ENCODE peak calls at places on chromosome 11, in four cellular contexts. P is stimulated activated CD4-positive, alpha-beta T cell treated with anti-CD3 and anti-CD28 coated beads, TNF-alpha, amount 100 ng/mL, for 1 hour; Z is activated CD4-positive, CD25-positive, alpha-beta regulatory T cell treated with anti-CD3 and anti-CD28 coated beads, Interleukin-2, amount 50 U/mL, for 72 hours; L is memory B cell. T is an unnamed sample.

GRCh38 chr11:108824601-108825000 is 159.7 kb downstream of the DDX10 start:
- DNase-seq in P (no peak), Z (no peak), L (no peak), T (no peak)

GRCh38 chr11:122344281-122344680 is 228.3 kb upstream of the BLID start:
- DNase-seq in P (no peak), Z (no peak), L (no peak), T (peak)

GRCh38 chr11:13446444-13446843 is 16.6 kb downstream of the BTBD10 start:
- DNase-seq in P (no peak), Z (no peak), L (no peak), T (no peak)

GRCh38 chr11:73746701-73747100 is 14.2 kb downstream of the RAB6A start:
- DNase-seq in P (no peak), Z (no peak), L (no peak), T (no peak)

GRCh38 chr11:123707606-123708205 is 33.8 kb downstream of the ZNF202 start:
- DNase-seq in P (peak), Z (peak), L (peak), T (peak)

GRCh38 chr11:74749127-74749964 is 697 bp downstream of the RNF169 start:
- DNase-seq in P (peak), Z (peak), L (peak), T (peak)

GRCh38 chr11:87127131-87127530 is 89.4 kb downstream of the TMEM135 start:
- DNase-seq in P (no peak), Z (no peak), L (no peak), T (no peak)

GRCh38 chr11:75346912-75347647 is 4.4 kb downstream of the ARRB1 start:
- DNase-seq in P (no peak), Z (no peak), L (no peak), T (no peak)

GRCh38 chr11:100970273-100971164 is 159.1 kb downstream of the PGR start:
- DNase-seq in P (no peak), Z (no peak), L (no peak), T (no peak)